ENCODE peak calls at places on chromosomes 13 and 19, in four cellular contexts. One of them, this sample, is unnamed.
A peak's percentile ranks its signal among the peaks of the same experiment; 100 is the strongest.

GRCh38 chr13:54750521-54750920 is 1721.9 kb downstream of the OLFM4 start:
- DNase-seq in HAP-1: peak; percentile 57
- DNase-seq in fibroblast of lung: no peak
- DNase-seq in heart left ventricle: no peak
- DNase-seq in this sample: no peak

GRCh38 chr13:88000239-88000638 is 329.1 kb downstream of the SLITRK5 start:
- DNase-seq in fibroblast of lung: peak; percentile 18
- DNase-seq in heart left ventricle: no peak
- DNase-seq in HAP-1: no peak
- DNase-seq in this sample: no peak

GRCh38 chr19:588093-588742 is 1.5 kb upstream of the HCN2 start:
- DNase-seq in heart left ventricle: peak; percentile 73
- DNase-seq in fibroblast of lung: peak; percentile 61
- DNase-seq in HAP-1: peak; percentile 93
- DNase-seq in this sample: peak; percentile 69

GRCh38 chr13:32838985-32839384 is 177.2 kb upstream of the KL start:
- DNase-seq in fibroblast of lung: no peak
- DNase-seq in HAP-1: no peak
- DNase-seq in heart left ventricle: no peak
- DNase-seq in this sample: peak; percentile 29

GRCh38 chr19:4064551-4065260 is 2.0 kb downstream of the ZBTB7A start:
- DNase-seq in HAP-1: peak; percentile 54
- DNase-seq in heart left ventricle: peak; percentile 70
- DNase-seq in fibroblast of lung: peak; percentile 32
- DNase-seq in this sample: peak; percentile 70

GRCh38 chr13:48126944-48127814 is 32.3 kb upstream of the MED4 start:
- DNase-seq in fibroblast of lung: peak; percentile 55
- DNase-seq in HAP-1: peak; percentile 62
- DNase-seq in heart left ventricle: peak; percentile 78
- DNase-seq in this sample: peak; percentile 76

GRCh38 chr13:100588350-100589177 is at the start of gene GGACT:
- DNase-seq in heart left ventricle: peak; percentile 66
- DNase-seq in HAP-1: peak; percentile 88
- DNase-seq in fibroblast of lung: peak; percentile 56
- DNase-seq in this sample: peak; percentile 83

GRCh38 chr13:23899555-23899954 is 2.3 kb upstream of the C1QTNF9B start:
- DNase-seq in heart left ventricle: no peak
- DNase-seq in fibroblast of lung: peak; percentile 52
- DNase-seq in HAP-1: peak; percentile 67
- DNase-seq in this sample: no peak

DNA sequence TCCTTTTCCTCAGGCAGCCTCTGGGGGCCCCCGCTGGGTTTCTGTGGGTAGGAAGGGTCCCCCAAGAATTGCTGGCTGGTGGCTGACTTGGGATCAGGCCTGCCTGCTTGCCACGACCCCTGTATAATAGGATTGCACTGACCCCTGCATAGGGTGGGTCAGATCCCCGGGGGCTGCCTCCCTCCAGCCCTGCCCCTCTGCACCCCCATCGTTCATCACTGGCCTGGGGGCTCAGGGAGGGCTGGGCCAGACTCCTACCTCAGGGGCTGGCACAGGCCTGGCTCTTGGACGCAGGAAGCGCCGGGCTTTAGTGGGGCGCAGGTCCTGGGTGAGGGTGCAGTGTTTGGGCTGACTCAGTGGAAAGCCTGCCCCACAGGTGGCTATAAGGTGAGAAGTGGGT is 10.6 kb downstream of the NDUFB7 start:
- DNase-seq in fibroblast of lung: no peak
- DNase-seq in heart left ventricle: no peak
- DNase-seq in HAP-1: no peak
- DNase-seq in this sample: no peak
- H3K4me1 ChIP-seq in fibroblast of lung: peaks cover 7% of the 10 kb centered on the region
- H3K4me1 ChIP-seq in heart left ventricle: peaks cover 53% of the 10 kb centered on the region
- H3K4me1 ChIP-seq in HAP-1: no peaks in the 10 kb centered on the region
- H3K4me1 ChIP-seq in this sample: peaks cover 63% of the 10 kb centered on the region

GRCh38 chr13:45113809-45114208 is 6.5 kb upstream of the GTF2F2 start:
- DNase-seq in HAP-1: no peak
- DNase-seq in heart left ventricle: no peak
- DNase-seq in fibroblast of lung: no peak
- DNase-seq in this sample: no peak

GRCh38 chr13:45104294-45104693 is 16.0 kb upstream of the GTF2F2 start:
- DNase-seq in heart left ventricle: no peak
- DNase-seq in HAP-1: no peak
- DNase-seq in fibroblast of lung: no peak
- DNase-seq in this sample: no peak

GRCh38 chr13:45107539-45107938 is 12.8 kb upstream of the GTF2F2 start:
- DNase-seq in HAP-1: no peak
- DNase-seq in heart left ventricle: no peak
- DNase-seq in fibroblast of lung: no peak
- DNase-seq in this sample: no peak

GRCh38 chr13:45105895-45106294 is 14.4 kb upstream of the GTF2F2 start:
- DNase-seq in HAP-1: no peak
- DNase-seq in fibroblast of lung: no peak
- DNase-seq in heart left ventricle: no peak
- DNase-seq in this sample: no peak

DNA sequence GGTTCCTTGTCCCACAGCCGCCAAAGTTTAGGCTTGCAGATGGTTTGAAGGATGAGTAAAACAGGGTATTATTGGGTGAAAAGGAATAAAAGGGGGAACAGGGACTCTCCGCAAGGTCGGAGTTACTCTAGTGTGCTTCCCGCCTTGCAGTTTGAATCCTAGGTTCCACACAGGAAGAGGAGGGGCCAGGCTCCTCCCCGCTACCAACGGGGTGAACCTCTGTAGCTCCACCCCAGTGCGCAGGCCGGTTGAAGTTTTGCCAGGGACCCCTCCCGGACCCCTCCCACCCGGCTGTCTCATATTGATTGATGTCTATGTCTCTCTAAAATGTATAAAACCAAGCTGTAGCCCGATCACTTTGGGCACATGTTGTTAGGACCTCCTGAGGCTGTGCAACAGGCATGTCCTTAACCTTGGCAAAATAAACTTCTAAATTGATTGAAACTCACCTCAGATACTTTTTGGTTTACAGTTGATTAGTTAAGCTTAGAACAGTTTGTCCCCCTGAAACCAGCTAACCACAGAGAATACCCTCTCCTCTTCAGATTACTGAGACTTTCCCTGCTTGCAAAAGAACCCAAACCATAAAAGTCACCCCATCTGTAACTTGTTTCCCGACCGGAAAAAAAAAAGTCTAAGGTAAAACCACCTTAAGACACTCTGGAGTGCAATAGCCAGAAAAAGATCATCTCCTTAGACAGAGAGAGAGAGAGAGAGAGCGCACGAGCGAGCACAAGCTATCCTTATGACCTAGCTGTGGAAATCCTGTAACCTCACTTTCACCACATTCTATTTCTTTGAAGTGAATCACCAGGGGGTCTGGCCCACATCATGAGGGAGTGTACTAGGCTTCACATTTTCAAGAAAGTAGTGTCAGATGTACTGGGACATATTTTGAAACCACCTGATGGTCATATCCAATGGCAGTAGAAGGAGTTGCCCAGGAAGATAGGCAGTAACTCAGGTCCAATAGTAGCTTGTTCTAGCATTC is 11.3 kb upstream of the GTF2F2 start:
- DNase-seq in fibroblast of lung: peak; percentile 74
- DNase-seq in heart left ventricle: no peak
- DNase-seq in HAP-1: no peak
- DNase-seq in this sample: no peak
- H3K4me3 ChIP-seq in fibroblast of lung: no peak overlapping the region
- H3K4me3 ChIP-seq in heart left ventricle: no peak overlapping the region
- H3K4me3 ChIP-seq in HAP-1: no peak overlapping the region
- H3K4me3 ChIP-seq in this sample: no peak overlapping the region

GRCh38 chr13:40576369-40576768 is 90.1 kb downstream of the FOXO1 start:
- DNase-seq in HAP-1: no peak
- DNase-seq in fibroblast of lung: no peak
- DNase-seq in heart left ventricle: no peak
- DNase-seq in this sample: no peak
- H3K4me1 ChIP-seq in HAP-1: no peaks in the 10 kb centered on the region
- H3K4me1 ChIP-seq in fibroblast of lung: no peaks in the 10 kb centered on the region
- H3K4me1 ChIP-seq in heart left ventricle: peaks cover 63% of the 10 kb centered on the region
- H3K4me1 ChIP-seq in this sample: peaks cover 54% of the 10 kb centered on the region

GRCh38 chr19:12994701-12995595 is at the start of gene NFIX:
- DNase-seq in heart left ventricle: peak; percentile 82
- DNase-seq in HAP-1: peak; percentile 74
- DNase-seq in fibroblast of lung: peak; percentile 60
- DNase-seq in this sample: peak; percentile 78

GRCh38 chr19:12997967-12998940 is 3.0 kb downstream of the NFIX start:
- DNase-seq in heart left ventricle: no peak
- DNase-seq in HAP-1: no peak
- DNase-seq in fibroblast of lung: no peak
- DNase-seq in this sample: no peak

GRCh38 chr19:12995596-12996541 is 594 bp downstream of the NFIX start:
- DNase-seq in heart left ventricle: peak; percentile 46
- DNase-seq in HAP-1: peak; percentile 38
- DNase-seq in fibroblast of lung: no peak
- DNase-seq in this sample: peak; percentile 61

GRCh38 chr19:12997225-12997966 is 2.1 kb downstream of the NFIX start:
- DNase-seq in HAP-1: no peak
- DNase-seq in heart left ventricle: no peak
- DNase-seq in fibroblast of lung: no peak
- DNase-seq in this sample: no peak

DNA sequence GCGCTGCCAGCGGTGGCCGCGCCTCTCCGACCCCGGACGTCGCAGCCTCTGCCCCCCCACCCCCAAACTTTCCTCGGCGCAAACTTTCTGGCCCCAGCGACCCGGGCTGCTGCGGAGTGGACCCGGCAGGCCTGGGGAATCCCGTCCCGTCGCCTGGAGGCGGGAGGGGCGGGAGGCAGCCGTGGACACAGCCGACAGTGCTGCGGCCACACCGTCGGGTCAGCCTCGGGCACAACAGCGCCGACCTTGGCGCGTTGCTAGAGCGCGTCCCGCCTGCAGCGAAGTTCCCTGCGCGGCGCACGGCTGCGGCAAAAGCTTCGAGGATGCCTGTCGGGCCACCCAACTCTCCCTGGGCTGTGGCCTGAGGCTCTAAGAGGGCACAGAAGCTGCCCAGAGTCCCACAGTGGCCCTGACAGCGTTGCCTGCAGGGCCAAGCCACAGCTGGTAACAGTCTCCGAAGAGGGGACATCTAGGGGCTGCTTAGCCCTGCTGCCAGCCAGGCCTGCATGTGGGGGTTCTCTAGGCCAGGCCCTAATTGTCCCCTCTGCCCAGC is 1.3 kb downstream of the NFIX start:
- DNase-seq in heart left ventricle: peak; percentile 55
- DNase-seq in fibroblast of lung: no peak
- DNase-seq in HAP-1: peak; percentile 55
- DNase-seq in this sample: peak; percentile 66
- H3K4me3 ChIP-seq in heart left ventricle: peak overlapping the region; percentile 90
- H3K4me3 ChIP-seq in fibroblast of lung: peak overlapping the region; percentile 88
- H3K4me3 ChIP-seq in HAP-1: peak overlapping the region; percentile 57
- H3K4me3 ChIP-seq in this sample: peak overlapping the region; percentile 95

GRCh38 chr19:7743425-7743841 is 3.9 kb downstream of the CD209 start:
- DNase-seq in HAP-1: no peak
- DNase-seq in heart left ventricle: no peak
- DNase-seq in fibroblast of lung: no peak
- DNase-seq in this sample: no peak
- H3K4me1 ChIP-seq in HAP-1: no peaks in the 10 kb centered on the region
- H3K4me1 ChIP-seq in heart left ventricle: no peaks in the 10 kb centered on the region
- H3K4me1 ChIP-seq in fibroblast of lung: no peaks in the 10 kb centered on the region
- H3K4me1 ChIP-seq in this sample: no peaks in the 10 kb centered on the region

DNA sequence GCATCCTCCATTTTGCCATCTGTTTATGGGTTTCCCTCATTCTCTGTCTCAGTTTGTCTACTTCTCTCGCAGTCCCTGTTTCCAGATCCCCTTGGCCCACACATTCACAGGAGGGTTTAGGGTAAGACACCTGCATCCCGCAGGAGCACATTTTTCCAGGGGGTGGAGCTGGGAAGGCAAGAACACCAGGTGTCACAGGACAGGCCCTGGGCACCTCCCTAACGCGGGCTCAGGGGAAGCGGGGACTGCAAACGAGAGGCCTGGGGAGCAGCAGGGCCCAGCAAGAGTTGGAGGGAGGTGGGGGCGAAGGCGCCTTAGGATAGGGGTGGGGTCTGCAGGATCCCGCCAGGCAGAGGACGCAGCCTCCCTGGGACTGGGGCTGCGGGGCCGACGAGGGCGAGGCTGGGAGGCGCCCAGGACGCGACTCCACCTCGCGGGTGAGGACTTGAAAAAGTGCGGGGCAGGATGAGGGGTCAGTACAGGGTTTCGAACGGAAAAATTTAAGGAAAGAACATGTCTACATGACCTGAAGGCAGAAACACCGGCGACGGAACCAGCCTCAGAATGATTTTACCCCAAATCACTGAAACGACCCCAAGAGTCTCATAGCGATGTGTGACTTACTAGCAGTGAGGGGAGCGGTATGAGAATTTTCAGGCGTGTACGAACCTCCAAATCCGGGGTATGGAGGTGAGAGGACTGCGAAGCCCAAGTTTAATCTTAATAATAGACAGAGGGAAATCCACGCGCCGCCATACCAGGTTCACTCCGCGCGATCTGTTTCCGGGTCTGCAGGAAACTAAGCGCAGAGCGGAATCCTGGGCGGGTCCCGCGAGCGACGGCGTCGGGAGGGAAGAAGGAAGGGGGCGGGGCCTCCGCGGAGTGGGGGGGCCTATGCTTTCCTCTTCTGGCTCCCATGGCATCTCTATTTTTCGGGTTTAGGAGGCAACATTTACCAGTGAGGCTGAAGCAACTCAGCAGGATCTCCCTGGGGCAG is 7.1 kb upstream of the ERVV-2 start:
- DNase-seq in heart left ventricle: peak; percentile 9
- DNase-seq in HAP-1: no peak
- DNase-seq in fibroblast of lung: peak; percentile 60
- DNase-seq in this sample: peak; percentile 5
- H3K4me3 ChIP-seq in heart left ventricle: peak overlapping the region; percentile 28
- H3K4me3 ChIP-seq in HAP-1: no peak overlapping the region
- H3K4me3 ChIP-seq in fibroblast of lung: peak overlapping the region; percentile 65
- H3K4me3 ChIP-seq in this sample: peak overlapping the region; percentile 49

GRCh38 chr13:39038569-39038898 is 278 bp downstream of the NHLRC3 start:
- DNase-seq in HAP-1: no peak
- DNase-seq in fibroblast of lung: no peak
- DNase-seq in heart left ventricle: peak; percentile 11
- DNase-seq in this sample: no peak
- H3K4me1 ChIP-seq in HAP-1: peaks cover 9% of the 10 kb centered on the region
- H3K4me1 ChIP-seq in fibroblast of lung: no peaks in the 10 kb centered on the region
- H3K4me1 ChIP-seq in heart left ventricle: peaks cover 43% of the 10 kb centered on the region
- H3K4me1 ChIP-seq in this sample: peaks cover 58% of the 10 kb centered on the region

GRCh38 chr13:95707442-95708389 is 30.8 kb downstream of the DNAJC3 start:
- DNase-seq in heart left ventricle: no peak
- DNase-seq in HAP-1: no peak
- DNase-seq in fibroblast of lung: no peak
- DNase-seq in this sample: no peak
- H3K4me3 ChIP-seq in heart left ventricle: no peak overlapping the region
- H3K4me3 ChIP-seq in HAP-1: no peak overlapping the region
- H3K4me3 ChIP-seq in fibroblast of lung: no peak overlapping the region
- H3K4me3 ChIP-seq in this sample: no peak overlapping the region

DNA sequence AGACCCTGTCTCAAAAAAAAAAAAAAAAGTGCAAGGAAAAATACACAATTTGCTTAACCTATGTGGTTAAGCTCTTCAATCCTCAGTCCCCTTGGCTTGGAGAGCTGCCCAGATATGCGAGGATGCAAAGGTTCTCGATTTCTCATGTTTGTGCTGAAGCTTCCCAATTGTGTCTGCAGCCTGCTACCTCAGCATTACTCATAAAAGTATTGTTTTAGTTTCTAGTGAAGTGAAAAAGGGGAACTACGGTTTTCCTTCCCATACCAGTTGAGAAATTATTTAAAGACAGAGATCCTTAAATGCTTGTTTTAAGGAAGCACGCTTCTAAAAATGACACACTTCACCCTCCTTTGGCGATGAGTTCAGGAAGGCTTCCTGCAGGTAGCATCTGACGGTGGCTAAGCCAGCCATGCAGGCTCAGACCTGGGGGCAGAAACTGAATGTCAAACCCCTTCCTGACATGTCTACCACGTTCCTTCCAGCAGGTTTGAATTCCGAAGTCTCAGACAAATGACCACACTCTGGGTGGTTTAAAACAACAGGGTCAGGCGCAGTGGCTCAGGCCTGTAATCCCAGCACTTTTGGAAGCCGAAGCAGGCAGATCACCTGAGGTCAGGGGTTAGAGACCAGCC is 47.9 kb downstream of the RUBCNL start:
- DNase-seq in fibroblast of lung: peak; percentile 91
- DNase-seq in heart left ventricle: peak; percentile 23
- DNase-seq in HAP-1: no peak
- DNase-seq in this sample: peak; percentile 13
- H3K4me1 ChIP-seq in fibroblast of lung: peaks cover 3% of the 10 kb centered on the region
- H3K4me1 ChIP-seq in heart left ventricle: peaks cover 6% of the 10 kb centered on the region
- H3K4me1 ChIP-seq in HAP-1: no peaks in the 10 kb centered on the region
- H3K4me1 ChIP-seq in this sample: no peaks in the 10 kb centered on the region